ENCODE peak calls at places on chromosomes 16 and 17, in eight cellular contexts. P, E, C, F, O, K, B and W are unnamed samples.

GRCh38 chr17:39080416-39081179 is 70.8 kb downstream of the PLXDC1 start:
- DNase-seq in P (no peak), E (peak), C (no peak), F (peak), O (no peak), K (no peak), B (no peak), W (no peak)

GRCh38 chr17:77025781-77026180 is 115.0 kb upstream of the SEC14L1 start:
- DNase-seq in P (no peak), E (no peak), C (no peak), F (no peak), O (no peak), K (no peak), B (peak), W (no peak)

GRCh38 chr17:42845918-42846593 is 1.7 kb downstream of the AOC2 start:
- DNase-seq in P (no peak), E (no peak), C (no peak), F (no peak), O (no peak), K (no peak), B (peak), W (no peak)

GRCh38 chr16:24610421-24610765 is 71.0 kb downstream of the RBBP6 start:
- DNase-seq in P (no peak), E (peak), C (peak), F (peak), O (no peak), K (peak), B (peak), W (no peak)

GRCh38 chr16:19860146-19861030 is 24.3 kb downstream of the GPRC5B start:
- DNase-seq in P (no peak), E (peak), C (no peak), F (peak), O (no peak), K (peak), B (peak), W (no peak)

GRCh38 chr17:27807567-27808470 is 7.5 kb upstream of the NOS2 start:
- DNase-seq in P (no peak), E (no peak), C (no peak), F (no peak), O (peak), K (no peak), B (no peak), W (no peak)

GRCh38 chr16:27318399-27319256 is 4.9 kb downstream of the IL4R start:
- DNase-seq in P (no peak), E (peak), C (peak), F (no peak), O (no peak), K (no peak), B (peak), W (no peak)

GRCh38 chr17:36496018-36496789 is 9.7 kb downstream of the ZNHIT3 start:
- DNase-seq in P (no peak), E (peak), C (no peak), F (peak), O (no peak), K (no peak), B (no peak), W (no peak)

GRCh38 chr16:14240216-14240843 is 169.2 kb downstream of the MRTFB start:
- DNase-seq in P (no peak), E (no peak), C (no peak), F (peak), O (no peak), K (no peak), B (no peak), W (peak)

GRCh38 chr17:42850964-42851363 is at the start of gene AOC3:
- DNase-seq in P (no peak), E (no peak), C (no peak), F (no peak), O (no peak), K (peak), B (no peak), W (peak)

GRCh38 chr17:8096541-8096940 is 9.0 kb upstream of the ALOX12B start:
- DNase-seq in P (no peak), E (no peak), C (no peak), F (no peak), O (no peak), K (no peak), B (no peak), W (no peak)

GRCh38 chr16:48250520-48251278 is 3.4 kb upstream of the ABCC11 start:
- DNase-seq in P (no peak), E (no peak), C (no peak), F (no peak), O (no peak), K (no peak), B (no peak), W (no peak)

GRCh38 chr17:9144502-9145233 is 123.4 kb downstream of the NTN1 start:
- DNase-seq in P (no peak), E (no peak), C (no peak), F (no peak), O (no peak), K (no peak), B (no peak), W (no peak)

GRCh38 chr17:10471853-10472252 is 2.5 kb upstream of the MYH4 start:
- DNase-seq in P (no peak), E (peak), C (no peak), F (no peak), O (no peak), K (no peak), B (no peak), W (no peak)

GRCh38 chr16:89049484-89050118 is 44.1 kb upstream of the ACSF3 start:
- DNase-seq in P (no peak), E (no peak), C (no peak), F (no peak), O (no peak), K (no peak), B (no peak), W (no peak)

GRCh38 chr17:38727661-38728220 is 2.4 kb upstream of the CISD3 start:
- DNase-seq in P (no peak), E (no peak), C (no peak), F (no peak), O (no peak), K (no peak), B (no peak), W (no peak)

GRCh38 chr16:35314298-35314697 is 1854.9 kb downstream of the TP53TG3F start:
- DNase-seq in P (no peak), E (no peak), C (no peak), F (no peak), O (no peak), K (no peak), B (no peak), W (no peak)

GRCh38 chr16:87177627-87178026 is 139.6 kb downstream of the C16orf95 start:
- DNase-seq in P (no peak), E (no peak), C (no peak), F (no peak), O (no peak), K (no peak), B (no peak), W (no peak)

GRCh38 chr16:31351937-31352315 is 3.0 kb upstream of the ITGAX start:
- DNase-seq in P (no peak), E (no peak), C (no peak), F (no peak), O (no peak), K (no peak), B (no peak), W (no peak)

GRCh38 chr17:76868669-76869208 is 535 bp downstream of the MGAT5B start:
- DNase-seq in P (peak), E (no peak), C (no peak), F (peak), O (no peak), K (peak), B (peak), W (no peak)

GRCh38 chr17:63659850-63660249 is 37.6 kb downstream of the MAP3K3 start:
- DNase-seq in P (no peak), E (no peak), C (no peak), F (no peak), O (no peak), K (no peak), B (no peak), W (no peak)

GRCh38 chr16:30142672-30143346 is 19.8 kb upstream of the MAPK3 start:
- DNase-seq in P (peak), E (no peak), C (peak), F (no peak), O (peak), K (peak), B (no peak), W (peak)

GRCh38 chr17:2003525-2003924 is 21.6 kb downstream of the RTN4RL1 start:
- DNase-seq in P (no peak), E (no peak), C (no peak), F (no peak), O (no peak), K (no peak), B (no peak), W (no peak)

GRCh38 chr17:60398227-60398959 is 6.5 kb upstream of the USP32 start:
- DNase-seq in P (no peak), E (no peak), C (no peak), F (no peak), O (peak), K (no peak), B (no peak), W (no peak)

GRCh38 chr16:87926246-87927194 is 9.8 kb downstream of the CA5A start:
- DNase-seq in P (no peak), E (no peak), C (no peak), F (no peak), O (no peak), K (no peak), B (no peak), W (no peak)

GRCh38 chr17:27489045-27489715 is 32.9 kb downstream of the KSR1 start:
- DNase-seq in P (peak), E (peak), C (peak), F (peak), O (no peak), K (no peak), B (peak), W (no peak)

GRCh38 chr17:30235386-30236296 is at the start of gene SLC6A4:
- DNase-seq in P (no peak), E (no peak), C (peak), F (no peak), O (no peak), K (peak), B (peak), W (no peak)

GRCh38 chr17:45149669-45150603 is 1.7 kb downstream of the HEXIM1 start:
- DNase-seq in P (peak), E (peak), C (peak), F (peak), O (no peak), K (peak), B (peak), W (no peak)

GRCh38 chr17:43553501-43554018 is 7.4 kb upstream of the ETV4 start:
- DNase-seq in P (no peak), E (no peak), C (no peak), F (no peak), O (no peak), K (peak), B (no peak), W (no peak)

GRCh38 chr17:20092292-20092867 is 83.2 kb downstream of the SPECC1 start:
- DNase-seq in P (no peak), E (no peak), C (no peak), F (peak), O (no peak), K (no peak), B (no peak), W (no peak)

GRCh38 chr17:39099686-39100293 is 51.6 kb downstream of the PLXDC1 start:
- DNase-seq in P (no peak), E (peak), C (no peak), F (peak), O (no peak), K (no peak), B (no peak), W (no peak)

GRCh38 chr16:15799851-15800495 is 56.9 kb downstream of the MYH11 start:
- DNase-seq in P (no peak), E (no peak), C (no peak), F (no peak), O (no peak), K (no peak), B (no peak), W (no peak)
- H3K4me2 ChIP-seq in P (no peak), E (no peak), C (no peak), F (no peak), O (no peak), K (no peak), B (no peak), W (no peak)

DNA sequence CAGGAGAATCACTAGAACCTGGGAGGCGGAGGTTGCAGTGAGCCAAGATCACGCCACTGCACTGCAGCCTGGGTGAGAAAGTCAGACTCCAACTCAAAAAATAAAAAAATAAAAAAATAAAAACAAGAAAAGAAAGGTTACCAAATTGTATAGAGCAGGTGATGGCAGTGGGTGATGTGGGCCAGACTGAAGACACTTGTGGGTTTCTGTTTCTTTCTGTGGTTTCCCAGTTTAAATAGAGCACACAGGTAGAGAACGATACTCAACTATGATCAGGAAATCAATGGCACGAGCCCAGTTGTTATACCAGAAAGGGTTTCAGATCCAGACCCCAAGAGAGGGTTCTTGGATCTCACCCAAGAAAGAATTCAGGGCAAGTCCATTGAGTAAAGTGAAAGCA is 32.6 kb downstream of the NUBP1 start:
- DNase-seq in P (no peak), E (no peak), C (no peak), F (no peak), O (peak), K (no peak), B (no peak), W (no peak)
- H3K4me2 ChIP-seq in P (no peak), E (no peak), C (no peak), F (no peak), O (peak), K (no peak), B (no peak), W (no peak)

GRCh38 chr16:57892041-57892440 is 78.9 kb downstream of the CNGB1 start:
- DNase-seq in P (no peak), E (peak), C (no peak), F (peak), O (no peak), K (no peak), B (peak), W (peak)

GRCh38 chr16:57892447-57893096 is 78.4 kb downstream of the CNGB1 start:
- DNase-seq in P (peak), E (no peak), C (no peak), F (peak), O (no peak), K (no peak), B (no peak), W (peak)

GRCh38 chr16:57894390-57895080 is 76.4 kb downstream of the CNGB1 start:
- DNase-seq in P (peak), E (no peak), C (no peak), F (no peak), O (no peak), K (no peak), B (no peak), W (peak)

GRCh38 chr16:57893217-57893558 is 77.7 kb downstream of the CNGB1 start:
- DNase-seq in P (no peak), E (no peak), C (no peak), F (no peak), O (no peak), K (no peak), B (no peak), W (no peak)

GRCh38 chr16:57893559-57894389 is 77.2 kb downstream of the CNGB1 start:
- DNase-seq in P (peak), E (peak), C (peak), F (peak), O (no peak), K (peak), B (peak), W (peak)
- H3K4me2 ChIP-seq in P (peak), E (peak), C (peak), F (no peak), O (no peak), K (peak), B (peak), W (peak)

GRCh38 chr17:79741751-79742588 is 11.2 kb downstream of the ENPP7 start:
- DNase-seq in P (peak), E (peak), C (peak), F (peak), O (no peak), K (peak), B (no peak), W (peak)
- H3K4me2 ChIP-seq in P (peak), E (no peak), C (peak), F (no peak), O (peak), K (peak), B (no peak), W (peak)

GRCh38 chr16:56777533-56777932 is 47.6 kb downstream of the NUP93 start:
- DNase-seq in P (no peak), E (no peak), C (no peak), F (peak), O (no peak), K (no peak), B (no peak), W (no peak)

GRCh38 chr16:56783332-56783731 is 53.4 kb downstream of the NUP93 start:
- DNase-seq in P (no peak), E (no peak), C (no peak), F (peak), O (no peak), K (no peak), B (peak), W (no peak)

GRCh38 chr16:56780646-56781045 is 50.7 kb downstream of the NUP93 start:
- DNase-seq in P (no peak), E (no peak), C (no peak), F (no peak), O (no peak), K (no peak), B (no peak), W (no peak)

GRCh38 chr16:56779956-56780355 is 50.0 kb downstream of the NUP93 start:
- DNase-seq in P (no peak), E (no peak), C (no peak), F (no peak), O (no peak), K (no peak), B (no peak), W (no peak)

DNA sequence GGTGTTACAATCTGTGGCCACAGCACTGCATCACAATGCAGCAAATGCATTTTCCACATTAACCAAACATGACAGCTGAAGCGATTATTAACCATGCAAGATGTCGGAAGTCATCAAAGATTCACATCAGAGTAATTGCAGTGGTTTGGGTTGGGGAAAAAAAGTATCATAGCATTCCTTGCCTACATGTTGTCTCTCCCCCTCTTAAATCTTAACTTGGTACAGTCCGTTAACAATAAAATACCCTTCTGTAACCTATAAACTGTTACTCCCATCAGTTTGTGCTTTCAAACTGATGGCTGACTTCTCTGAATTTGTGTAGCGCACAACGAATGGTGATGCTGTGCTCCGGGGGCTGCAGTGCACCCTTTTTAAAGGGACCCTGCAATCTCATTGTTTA is 51.6 kb downstream of the NUP93 start:
- DNase-seq in P (no peak), E (no peak), C (no peak), F (peak), O (no peak), K (peak), B (no peak), W (no peak)
- H3K4me2 ChIP-seq in P (no peak), E (no peak), C (no peak), F (no peak), O (no peak), K (peak), B (no peak), W (no peak)

DNA sequence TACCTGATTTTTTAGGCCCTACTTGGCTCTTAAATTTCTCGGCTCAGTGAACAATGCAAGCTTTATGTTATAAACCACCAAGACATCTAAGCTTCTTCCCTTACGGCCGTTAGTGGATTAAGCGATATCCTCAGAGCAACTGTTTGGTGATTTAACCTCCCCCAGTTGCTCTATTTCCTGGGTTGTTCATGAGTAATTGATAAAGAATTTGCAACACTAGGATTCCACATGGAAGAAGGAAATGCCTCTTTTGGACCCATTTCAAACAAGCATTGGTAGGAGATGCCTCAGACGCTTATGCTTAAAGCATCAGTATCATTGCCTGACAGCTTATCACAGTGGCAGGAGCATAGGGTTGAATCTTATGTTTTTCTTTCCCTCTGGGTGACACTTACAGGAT is 65.3 kb downstream of the RBFOX1 start:
- DNase-seq in P (no peak), E (no peak), C (no peak), F (peak), O (no peak), K (no peak), B (no peak), W (no peak)
- H3K4me2 ChIP-seq in P (no peak), E (no peak), C (no peak), F (no peak), O (no peak), K (no peak), B (no peak), W (no peak)

DNA sequence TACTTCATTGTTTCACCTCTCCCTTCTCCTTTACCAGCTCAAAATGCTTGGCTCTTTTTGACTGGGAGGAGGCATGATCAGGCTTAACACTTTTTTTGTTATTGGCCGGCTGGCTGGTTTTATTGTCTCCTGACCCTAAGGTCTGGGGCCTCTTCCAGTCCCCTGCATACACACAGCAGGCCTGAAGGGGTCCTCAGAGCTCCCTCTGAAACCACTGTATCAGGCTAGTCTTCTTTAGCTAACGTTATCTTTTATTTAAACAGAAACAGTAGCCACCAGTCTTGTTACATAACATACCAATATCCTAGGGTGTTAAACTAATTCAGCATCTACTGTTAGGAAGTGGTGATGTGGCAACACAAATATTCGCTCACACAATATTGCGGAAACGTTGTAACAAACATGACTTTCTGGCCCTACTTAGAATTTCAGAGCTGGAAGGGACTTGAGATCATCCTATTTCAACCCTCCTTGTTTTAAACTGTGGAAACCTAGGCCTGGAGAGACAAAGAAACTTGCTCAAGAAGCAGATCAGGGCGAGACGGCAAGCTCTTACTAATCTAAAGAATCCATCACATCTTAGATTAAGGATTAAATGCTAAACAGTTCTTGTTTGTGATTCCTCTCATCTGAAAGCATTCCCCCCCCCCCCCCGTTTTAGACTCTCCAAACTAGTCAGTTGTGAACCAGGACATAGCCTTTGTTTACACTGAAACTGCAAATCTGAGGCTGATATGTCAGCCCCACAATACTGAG is 1.7 kb upstream of the YPEL2 start:
- DNase-seq in P (peak), E (peak), C (peak), F (peak), O (peak), K (peak), B (peak), W (peak)
- H3K4me2 ChIP-seq in P (peak), E (no peak), C (peak), F (no peak), O (no peak), K (peak), B (no peak), W (peak)

GRCh38 chr17:3739422-3740124 is 15.9 kb downstream of the HASPIN start:
- DNase-seq in P (no peak), E (no peak), C (no peak), F (no peak), O (no peak), K (peak), B (no peak), W (no peak)
- H3K4me2 ChIP-seq in P (no peak), E (no peak), C (no peak), F (no peak), O (no peak), K (peak), B (no peak), W (peak)

GRCh38 chr17:80892019-80892855 is 99.4 kb upstream of the CHMP6 start:
- DNase-seq in P (peak), E (peak), C (peak), F (peak), O (peak), K (no peak), B (peak), W (no peak)
- H3K4me2 ChIP-seq in P (peak), E (peak), C (peak), F (peak), O (peak), K (no peak), B (peak), W (no peak)